ENCODE peak calls at places on chromosome 18, in four cellular contexts. I is DND-41, K is AG10803, R is heart right ventricle. J is an unnamed sample.

GRCh38 chr18:75358928-75359327 is 68.6 kb downstream of the SMIM21 start:
- DNase-seq in R (no peak), K (no peak), I (no peak), J (peak; percentile 26)

GRCh38 chr18:54718436-54718773 is 109.9 kb upstream of the RAB27B start:
- DNase-seq in I (no peak), K (no peak), R (no peak), J (no peak)

GRCh38 chr18:63681449-63682381 is 20.0 kb upstream of the SERPINB3 start:
- DNase-seq in I (no peak), K (no peak), R (no peak), J (no peak)

GRCh38 chr18:29540548-29540947 is 1363.6 kb upstream of the CDH2 start:
- DNase-seq in I (no peak), K (peak; percentile 4), R (no peak), J (no peak)

GRCh38 chr18:57352271-57352701 is at the start of gene ST8SIA3:
- DNase-seq in R (no peak), I (no peak), K (no peak), J (no peak)

GRCh38 chr18:60935046-60935445 is 398.2 kb upstream of the CDH20 start:
- DNase-seq in I (no peak), K (peak; percentile 0), R (no peak), J (peak; percentile 47)

GRCh38 chr18:69484699-69485396 is 84.2 kb downstream of the DOK6 start:
- DNase-seq in R (no peak), I (no peak), K (peak; percentile 49), J (peak; percentile 73)

GRCh38 chr18:42141439-42141838 is 186.4 kb downstream of the PIK3C3 start:
- DNase-seq in K (peak; percentile 5), R (no peak), I (no peak), J (peak; percentile 2)

GRCh38 chr18:39199231-39199855 is 1633.7 kb upstream of the CELF4 start:
- DNase-seq in I (no peak), R (no peak), K (no peak), J (no peak)

GRCh38 chr18:32208012-32208411 is 18.2 kb downstream of the MEP1B start:
- DNase-seq in K (no peak), R (no peak), I (no peak), J (no peak)

GRCh38 chr18:13264986-13265900 is 46.7 kb downstream of the LDLRAD4 start:
- DNase-seq in I (no peak), R (no peak), K (no peak), J (no peak)

GRCh38 chr18:62778976-62779869 is 63.9 kb downstream of the PHLPP1 start:
- DNase-seq in K (no peak), R (no peak), I (no peak), J (no peak)

GRCh38 chr18:13159579-13159978 is 59.0 kb upstream of the LDLRAD4 start:
- DNase-seq in R (peak; percentile 52), I (peak; percentile 56), K (peak; percentile 69), J (peak; percentile 74)

GRCh38 chr18:12121175-12122095 is 27.8 kb downstream of the ANKRD62 start:
- DNase-seq in K (no peak), R (no peak), I (no peak), J (peak; percentile 8)

GRCh38 chr18:2883137-2883671 is 36.4 kb downstream of the EMILIN2 start:
- DNase-seq in R (no peak), I (peak; percentile 85), K (no peak), J (no peak)

GRCh38 chr18:69655816-69656215 is 255.1 kb downstream of the DOK6 start:
- DNase-seq in K (no peak), R (no peak), I (no peak), J (no peak)

GRCh38 chr18:57208056-57208455 is 61.2 kb downstream of the BOD1L2 start:
- DNase-seq in I (no peak), K (no peak), R (no peak), J (no peak)

GRCh38 chr18:67363694-67364093 is 152.8 kb downstream of the DSEL start:
- DNase-seq in R (no peak), I (no peak), K (no peak), J (no peak)

GRCh38 chr18:42458226-42458625 is 503.2 kb downstream of the PIK3C3 start:
- DNase-seq in K (no peak), I (no peak), R (no peak), J (no peak)

GRCh38 chr18:73879771-73880170 is 267.9 kb downstream of the FBXO15 start:
- DNase-seq in K (peak; percentile 4), R (no peak), I (no peak), J (peak; percentile 17)

GRCh38 chr18:42780171-42780570 is 335.3 kb downstream of the RIT2 start:
- DNase-seq in R (no peak), K (no peak), I (no peak), J (no peak)

GRCh38 chr18:27608742-27609141 is 423.6 kb upstream of the CHST9 start:
- DNase-seq in R (no peak), I (no peak), K (no peak), J (peak; percentile 3)

GRCh38 chr18:45901654-45902210 is 65.4 kb downstream of the EPG5 start:
- DNase-seq in K (no peak), I (no peak), R (no peak), J (no peak)

GRCh38 chr18:38427234-38427633 is 861.6 kb upstream of the CELF4 start:
- DNase-seq in K (no peak), I (peak; percentile 33), R (no peak), J (no peak)

GRCh38 chr18:59268127-59268721 is 5.0 kb downstream of the RAX start:
- DNase-seq in R (no peak), I (no peak), K (no peak), J (no peak)

GRCh38 chr18:59267511-59268126 is 5.6 kb downstream of the RAX start:
- DNase-seq in K (no peak), I (no peak), R (no peak), J (no peak)

GRCh38 chr18:59270689-59271257 is 2.5 kb downstream of the RAX start:
- DNase-seq in I (no peak), K (no peak), R (no peak), J (no peak)

GRCh38 chr18:59269563-59270214 is 3.6 kb downstream of the RAX start:
- DNase-seq in R (no peak), I (no peak), K (no peak), J (no peak)

GRCh38 chr18:59268722-59269562 is 4.3 kb downstream of the RAX start:
- DNase-seq in K (no peak), I (no peak), R (no peak), J (peak; percentile 25)
- TF ChIP-seq CTCF in K (no peak), I (no peak), R (no peak), J (no peak)

GRCh38 chr18:47931707-47932103 is 1.2 kb upstream of the SMAD2 start:
- DNase-seq in I (peak; percentile 74), R (peak; percentile 15), K (no peak), J (peak; percentile 10)
- H3K4me3 ChIP-seq in I (peak overlapping the region; percentile 29), R (peak overlapping the region; percentile 86), K (peak overlapping the region; percentile 65), J (peak overlapping the region; percentile 49)

GRCh38 chr18:24011095-24011917 is 3.2 kb upstream of the TTC39C start:
- DNase-seq in K (no peak), I (peak; percentile 41), R (no peak), J (no peak)

GRCh38 chr18:24009246-24009645 is 5.3 kb upstream of the TTC39C start:
- DNase-seq in I (no peak), K (no peak), R (no peak), J (no peak)

GRCh38 chr18:24010673-24011072 is 3.9 kb upstream of the TTC39C start:
- DNase-seq in R (no peak), K (no peak), I (no peak), J (no peak)

GRCh38 chr18:24006731-24007308 is 7.7 kb upstream of the TTC39C start:
- DNase-seq in R (no peak), I (no peak), K (no peak), J (no peak)

GRCh38 chr18:24009651-24010333 is 4.8 kb upstream of the TTC39C start:
- DNase-seq in K (no peak), R (no peak), I (peak; percentile 63), J (no peak)
- TF ChIP-seq CTCF in K (no peak), R (no peak), I (peak; percentile 41), J (no peak)

GRCh38 chr18:77069931-77070330 is 62.7 kb downstream of the MBP start:
- DNase-seq in K (no peak), R (no peak), I (no peak), J (no peak)

GRCh38 chr18:77069482-77069881 is 63.1 kb downstream of the MBP start:
- DNase-seq in R (no peak), I (no peak), K (no peak), J (no peak)

GRCh38 chr18:77067315-77068061 is 65.1 kb downstream of the MBP start:
- DNase-seq in K (peak; percentile 80), R (peak; percentile 45), I (peak; percentile 78), J (peak; percentile 98)

GRCh38 chr18:77068321-77068841 is 64.2 kb downstream of the MBP start:
- DNase-seq in R (no peak), I (no peak), K (peak; percentile 69), J (peak; percentile 63)

DNA sequence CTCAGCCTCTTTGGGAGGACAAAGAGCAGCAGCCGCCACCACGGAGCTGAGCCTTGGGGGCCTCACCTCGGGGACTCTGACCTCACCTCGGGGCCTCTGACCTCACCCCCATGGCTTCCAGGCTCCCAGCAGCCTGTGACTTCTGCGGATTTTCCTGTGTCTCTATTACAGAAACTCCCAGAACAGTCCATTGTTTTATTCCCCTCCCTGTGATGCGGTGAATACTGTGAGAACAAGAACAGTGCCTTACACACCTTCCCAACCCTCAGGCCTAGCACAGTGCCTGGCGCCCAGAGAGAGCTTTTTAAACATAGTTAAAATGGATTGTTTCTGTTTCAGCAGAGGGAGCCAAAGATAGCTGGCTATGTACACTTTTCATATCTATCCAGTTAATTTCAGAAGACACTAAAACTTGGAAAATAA is 63.7 kb downstream of the MBP start:
- DNase-seq in I (no peak), K (no peak), R (no peak), J (no peak)
- H3K4me3 ChIP-seq in I (no peak overlapping the region), K (no peak overlapping the region), R (no peak overlapping the region), J (no peak overlapping the region)

DNA sequence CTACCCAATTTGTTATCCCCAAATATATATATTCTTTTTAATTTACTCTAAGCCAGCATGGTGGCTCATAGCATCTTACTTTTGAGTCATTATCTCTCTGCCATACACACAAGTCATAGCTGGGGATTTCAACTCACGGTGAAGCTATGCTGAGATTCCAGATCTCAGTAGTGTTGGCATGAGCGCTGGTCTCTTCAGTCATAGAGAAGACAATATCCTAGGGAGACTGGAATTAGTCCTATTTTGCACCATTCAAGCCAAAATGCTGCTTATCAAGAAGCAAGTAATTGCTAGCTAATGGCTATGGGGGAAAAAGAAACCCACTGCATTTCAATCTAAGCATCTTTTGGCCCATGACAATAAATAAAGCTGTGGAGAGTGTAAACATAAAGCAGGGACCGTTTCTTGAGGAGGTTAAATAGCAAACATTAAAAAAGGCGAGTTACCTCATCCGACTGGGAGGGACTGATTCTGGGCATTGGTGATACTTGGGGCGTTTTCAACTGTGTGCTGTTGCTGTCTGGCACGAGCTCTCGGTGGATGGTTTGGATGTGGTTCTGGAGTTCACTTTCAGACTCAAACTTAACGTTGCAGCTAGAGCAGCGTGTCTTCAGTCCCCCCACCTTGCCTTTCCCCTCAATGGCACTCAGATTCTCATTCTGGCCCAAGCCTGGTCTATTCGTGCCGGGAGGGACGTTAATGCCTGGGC is 127.9 kb downstream of the ZNF521 start:
- DNase-seq in K (no peak), R (no peak), I (no peak), J (no peak)
- TF ChIP-seq CTCF in K (no peak), R (no peak), I (no peak), J (no peak)

GRCh38 chr18:22650247-22650646 is 232.5 kb upstream of the CTAGE1 start:
- DNase-seq in R (no peak), K (peak; percentile 37), I (no peak), J (no peak)
- H3K4me3 ChIP-seq in R (no peak overlapping the region), K (no peak overlapping the region), I (no peak overlapping the region), J (no peak overlapping the region)